ENCODE peak calls at places on chromosomes 16 and 17, in five cellular contexts. One of them, this sample, is unnamed.

GRCh38 chr16:57507414-57508083 is 21.3 kb upstream of the DOK4 start:
- DNase-seq in adrenal gland: no peak
- DNase-seq in right atrium auricular region: no peak
- DNase-seq in body of pancreas: no peak
- DNase-seq in cardiac muscle cell: no peak
- DNase-seq in this sample: no peak

GRCh38 chr17:17088104-17088485 is 45.8 kb downstream of the MPRIP start:
- DNase-seq in adrenal gland: no peak
- DNase-seq in right atrium auricular region: no peak
- DNase-seq in body of pancreas: no peak
- DNase-seq in cardiac muscle cell: no peak
- DNase-seq in this sample: no peak

GRCh38 chr17:63117431-63117830 is 151.4 kb downstream of the TANC2 start:
- DNase-seq in adrenal gland: no peak
- DNase-seq in right atrium auricular region: no peak
- DNase-seq in body of pancreas: no peak
- DNase-seq in cardiac muscle cell: no peak
- DNase-seq in this sample: no peak

GRCh38 chr16:26019406-26019805 is 327.6 kb downstream of the HS3ST4 start:
- DNase-seq in adrenal gland: no peak
- DNase-seq in right atrium auricular region: no peak
- DNase-seq in body of pancreas: no peak
- DNase-seq in cardiac muscle cell: no peak
- DNase-seq in this sample: no peak

GRCh38 chr17:80782536-80783427 is 208.9 kb upstream of the CHMP6 start:
- DNase-seq in adrenal gland: no peak
- DNase-seq in right atrium auricular region: no peak
- DNase-seq in body of pancreas: no peak
- DNase-seq in cardiac muscle cell: peak
- DNase-seq in this sample: no peak

GRCh38 chr17:71003736-71004135 is 834.4 kb downstream of the KCNJ2 start:
- DNase-seq in adrenal gland: no peak
- DNase-seq in right atrium auricular region: no peak
- DNase-seq in body of pancreas: no peak
- DNase-seq in cardiac muscle cell: no peak
- DNase-seq in this sample: no peak

GRCh38 chr17:7114241-7114874 is at the start of gene ASGR2:
- DNase-seq in adrenal gland: no peak
- DNase-seq in right atrium auricular region: no peak
- DNase-seq in body of pancreas: no peak
- DNase-seq in cardiac muscle cell: no peak
- DNase-seq in this sample: no peak

GRCh38 chr17:75557075-75557851 is 30.3 kb upstream of the MYO15B start:
- DNase-seq in adrenal gland: peak
- DNase-seq in right atrium auricular region: no peak
- DNase-seq in body of pancreas: peak
- DNase-seq in cardiac muscle cell: peak
- DNase-seq in this sample: peak

GRCh38 chr16:81797443-81797842 is 18.4 kb downstream of the PLCG2 start:
- DNase-seq in adrenal gland: no peak
- DNase-seq in right atrium auricular region: no peak
- DNase-seq in body of pancreas: no peak
- DNase-seq in cardiac muscle cell: no peak
- DNase-seq in this sample: no peak

GRCh38 chr17:68020451-68020779 is 15.1 kb upstream of the KPNA2 start:
- DNase-seq in adrenal gland: no peak
- DNase-seq in right atrium auricular region: no peak
- DNase-seq in body of pancreas: no peak
- DNase-seq in cardiac muscle cell: no peak
- DNase-seq in this sample: no peak

GRCh38 chr17:61410100-61410551 is 10.5 kb downstream of the TBX2 start:
- DNase-seq in adrenal gland: peak
- DNase-seq in right atrium auricular region: no peak
- DNase-seq in body of pancreas: no peak
- DNase-seq in cardiac muscle cell: no peak
- DNase-seq in this sample: no peak

GRCh38 chr16:23899869-23900268 is 64.1 kb downstream of the PRKCB start:
- DNase-seq in adrenal gland: no peak
- DNase-seq in right atrium auricular region: no peak
- DNase-seq in body of pancreas: no peak
- DNase-seq in cardiac muscle cell: no peak
- DNase-seq in this sample: no peak

GRCh38 chr17:73205326-73205980 is 12.6 kb downstream of the COG1 start:
- DNase-seq in adrenal gland: no peak
- DNase-seq in right atrium auricular region: no peak
- DNase-seq in body of pancreas: no peak
- DNase-seq in cardiac muscle cell: no peak
- DNase-seq in this sample: no peak

GRCh38 chr17:230371-230770 is 48.9 kb upstream of the DOC2B start:
- DNase-seq in adrenal gland: no peak
- DNase-seq in right atrium auricular region: no peak
- DNase-seq in body of pancreas: peak
- DNase-seq in cardiac muscle cell: no peak
- DNase-seq in this sample: peak

GRCh38 chr16:61261315-61261714 is 774.9 kb downstream of the CDH8 start:
- DNase-seq in adrenal gland: no peak
- DNase-seq in right atrium auricular region: no peak
- DNase-seq in body of pancreas: no peak
- DNase-seq in cardiac muscle cell: no peak
- DNase-seq in this sample: no peak

GRCh38 chr16:52498640-52499039 is 48.3 kb downstream of the TOX3 start:
- DNase-seq in adrenal gland: no peak
- DNase-seq in right atrium auricular region: no peak
- DNase-seq in body of pancreas: no peak
- DNase-seq in cardiac muscle cell: no peak
- DNase-seq in this sample: no peak

GRCh38 chr17:38443356-38444026 is 15.2 kb downstream of the ARHGAP23 start:
- DNase-seq in adrenal gland: no peak
- DNase-seq in right atrium auricular region: no peak
- DNase-seq in body of pancreas: no peak
- DNase-seq in cardiac muscle cell: no peak
- DNase-seq in this sample: no peak

GRCh38 chr17:1928976-1929375 is 96.2 kb downstream of the RTN4RL1 start:
- DNase-seq in adrenal gland: no peak
- DNase-seq in right atrium auricular region: peak
- DNase-seq in body of pancreas: no peak
- DNase-seq in cardiac muscle cell: no peak
- DNase-seq in this sample: no peak

GRCh38 chr17:73616120-73616872 is 27.9 kb downstream of the SDK2 start:
- DNase-seq in adrenal gland: no peak
- DNase-seq in right atrium auricular region: no peak
- DNase-seq in body of pancreas: no peak
- DNase-seq in cardiac muscle cell: peak
- DNase-seq in this sample: no peak

GRCh38 chr17:56570199-56570598 is 23.3 kb upstream of the NOG start:
- DNase-seq in adrenal gland: no peak
- DNase-seq in right atrium auricular region: no peak
- DNase-seq in body of pancreas: no peak
- DNase-seq in cardiac muscle cell: no peak
- DNase-seq in this sample: no peak

GRCh38 chr17:64218066-64218465 is 45.0 kb downstream of the TEX2 start:
- DNase-seq in adrenal gland: no peak
- DNase-seq in right atrium auricular region: no peak
- DNase-seq in body of pancreas: no peak
- DNase-seq in cardiac muscle cell: no peak
- DNase-seq in this sample: no peak

GRCh38 chr17:18235743-18236256 is 10.4 kb downstream of the LLGL1 start:
- DNase-seq in adrenal gland: peak
- DNase-seq in right atrium auricular region: no peak
- DNase-seq in body of pancreas: no peak
- DNase-seq in cardiac muscle cell: no peak
- DNase-seq in this sample: no peak

GRCh38 chr17:11986939-11987329 is 10.3 kb downstream of the ZNF18 start:
- DNase-seq in adrenal gland: no peak
- DNase-seq in right atrium auricular region: no peak
- DNase-seq in body of pancreas: no peak
- DNase-seq in cardiac muscle cell: peak
- DNase-seq in this sample: no peak

GRCh38 chr17:34307110-34307509 is 12.1 kb upstream of the CCL8 start:
- DNase-seq in adrenal gland: no peak
- DNase-seq in right atrium auricular region: peak
- DNase-seq in body of pancreas: no peak
- DNase-seq in cardiac muscle cell: no peak
- DNase-seq in this sample: no peak

GRCh38 chr16:3087243-3087791 is 11.8 kb downstream of the ZSCAN10 start:
- DNase-seq in adrenal gland: peak
- DNase-seq in right atrium auricular region: no peak
- DNase-seq in body of pancreas: no peak
- DNase-seq in cardiac muscle cell: peak
- DNase-seq in this sample: no peak

GRCh38 chr16:3084969-3085670 is 14.0 kb downstream of the ZSCAN10 start:
- DNase-seq in adrenal gland: no peak
- DNase-seq in right atrium auricular region: no peak
- DNase-seq in body of pancreas: no peak
- DNase-seq in cardiac muscle cell: no peak
- DNase-seq in this sample: no peak

GRCh38 chr16:3087836-3088235 is 11.3 kb downstream of the ZSCAN10 start:
- DNase-seq in adrenal gland: no peak
- DNase-seq in right atrium auricular region: no peak
- DNase-seq in body of pancreas: no peak
- DNase-seq in cardiac muscle cell: no peak
- DNase-seq in this sample: no peak

GRCh38 chr16:3085868-3086595 is 13.1 kb downstream of the ZSCAN10 start:
- DNase-seq in adrenal gland: no peak
- DNase-seq in right atrium auricular region: no peak
- DNase-seq in body of pancreas: no peak
- DNase-seq in cardiac muscle cell: no peak
- DNase-seq in this sample: no peak

GRCh38 chr16:3086596-3087242 is 12.4 kb downstream of the ZSCAN10 start:
- DNase-seq in adrenal gland: no peak
- DNase-seq in right atrium auricular region: no peak
- DNase-seq in body of pancreas: no peak
- DNase-seq in cardiac muscle cell: no peak
- DNase-seq in this sample: no peak
- H3K27ac ChIP-seq in adrenal gland: peak
- H3K27ac ChIP-seq in right atrium auricular region: peak
- H3K27ac ChIP-seq in body of pancreas: no peak
- H3K27ac ChIP-seq in cardiac muscle cell: no peak
- H3K27ac ChIP-seq in this sample: no peak

GRCh38 chr17:50558091-50558490 is 2.4 kb upstream of the CACNA1G start:
- DNase-seq in adrenal gland: no peak
- DNase-seq in right atrium auricular region: no peak
- DNase-seq in body of pancreas: no peak
- DNase-seq in cardiac muscle cell: no peak
- DNase-seq in this sample: no peak

GRCh38 chr17:50558955-50559614 is 1.4 kb upstream of the CACNA1G start:
- DNase-seq in adrenal gland: no peak
- DNase-seq in right atrium auricular region: no peak
- DNase-seq in body of pancreas: no peak
- DNase-seq in cardiac muscle cell: peak
- DNase-seq in this sample: no peak

GRCh38 chr17:50558581-50558954 is 1.9 kb upstream of the CACNA1G start:
- DNase-seq in adrenal gland: no peak
- DNase-seq in right atrium auricular region: no peak
- DNase-seq in body of pancreas: no peak
- DNase-seq in cardiac muscle cell: no peak
- DNase-seq in this sample: no peak

GRCh38 chr17:50557265-50558029 is 3.1 kb upstream of the CACNA1G start:
- DNase-seq in adrenal gland: no peak
- DNase-seq in right atrium auricular region: no peak
- DNase-seq in body of pancreas: no peak
- DNase-seq in cardiac muscle cell: no peak
- DNase-seq in this sample: no peak

DNA sequence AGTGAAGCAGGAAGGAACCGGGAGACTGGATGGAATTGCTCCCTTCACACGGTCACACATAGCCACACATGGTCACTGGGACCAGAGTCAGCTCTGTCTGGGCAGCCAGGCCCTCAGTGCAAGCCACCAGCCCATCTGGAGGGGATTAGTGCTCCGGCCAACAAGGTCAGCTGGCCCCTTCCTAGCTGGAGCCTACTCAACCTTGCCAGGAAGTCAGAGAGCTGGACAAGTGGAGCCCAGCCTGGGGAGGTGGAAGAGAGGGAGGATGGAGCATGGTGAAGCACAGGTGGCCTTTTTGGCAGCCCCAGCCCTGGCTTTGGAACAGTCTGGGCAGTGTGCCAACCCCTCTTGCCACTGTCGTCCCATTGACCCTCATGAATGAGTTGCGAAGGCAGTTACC is 3.7 kb upstream of the CACNA1G start:
- DNase-seq in adrenal gland: no peak
- DNase-seq in right atrium auricular region: no peak
- DNase-seq in body of pancreas: no peak
- DNase-seq in cardiac muscle cell: no peak
- DNase-seq in this sample: no peak
- H3K27ac ChIP-seq in adrenal gland: no peak
- H3K27ac ChIP-seq in right atrium auricular region: no peak
- H3K27ac ChIP-seq in body of pancreas: no peak
- H3K27ac ChIP-seq in cardiac muscle cell: no peak
- H3K27ac ChIP-seq in this sample: no peak

GRCh38 chr16:28191364-28191985 is 20.3 kb downstream of the XPO6 start:
- DNase-seq in adrenal gland: no peak
- DNase-seq in right atrium auricular region: no peak
- DNase-seq in body of pancreas: no peak
- DNase-seq in cardiac muscle cell: no peak
- DNase-seq in this sample: no peak
- H3K27ac ChIP-seq in adrenal gland: no peak
- H3K27ac ChIP-seq in right atrium auricular region: no peak
- H3K27ac ChIP-seq in body of pancreas: no peak
- H3K27ac ChIP-seq in cardiac muscle cell: no peak
- H3K27ac ChIP-seq in this sample: no peak

GRCh38 chr17:39889200-39889599 is 21.2 kb downstream of the ZPBP2 start:
- DNase-seq in adrenal gland: no peak
- DNase-seq in right atrium auricular region: no peak
- DNase-seq in body of pancreas: no peak
- DNase-seq in cardiac muscle cell: no peak
- DNase-seq in this sample: no peak

GRCh38 chr17:39899215-39899614 is 19.2 kb downstream of the GSDMB start:
- DNase-seq in adrenal gland: no peak
- DNase-seq in right atrium auricular region: no peak
- DNase-seq in body of pancreas: no peak
- DNase-seq in cardiac muscle cell: no peak
- DNase-seq in this sample: no peak

GRCh38 chr17:39898088-39898487 is 20.3 kb downstream of the GSDMB start:
- DNase-seq in adrenal gland: no peak
- DNase-seq in right atrium auricular region: no peak
- DNase-seq in body of pancreas: no peak
- DNase-seq in cardiac muscle cell: no peak
- DNase-seq in this sample: no peak

DNA sequence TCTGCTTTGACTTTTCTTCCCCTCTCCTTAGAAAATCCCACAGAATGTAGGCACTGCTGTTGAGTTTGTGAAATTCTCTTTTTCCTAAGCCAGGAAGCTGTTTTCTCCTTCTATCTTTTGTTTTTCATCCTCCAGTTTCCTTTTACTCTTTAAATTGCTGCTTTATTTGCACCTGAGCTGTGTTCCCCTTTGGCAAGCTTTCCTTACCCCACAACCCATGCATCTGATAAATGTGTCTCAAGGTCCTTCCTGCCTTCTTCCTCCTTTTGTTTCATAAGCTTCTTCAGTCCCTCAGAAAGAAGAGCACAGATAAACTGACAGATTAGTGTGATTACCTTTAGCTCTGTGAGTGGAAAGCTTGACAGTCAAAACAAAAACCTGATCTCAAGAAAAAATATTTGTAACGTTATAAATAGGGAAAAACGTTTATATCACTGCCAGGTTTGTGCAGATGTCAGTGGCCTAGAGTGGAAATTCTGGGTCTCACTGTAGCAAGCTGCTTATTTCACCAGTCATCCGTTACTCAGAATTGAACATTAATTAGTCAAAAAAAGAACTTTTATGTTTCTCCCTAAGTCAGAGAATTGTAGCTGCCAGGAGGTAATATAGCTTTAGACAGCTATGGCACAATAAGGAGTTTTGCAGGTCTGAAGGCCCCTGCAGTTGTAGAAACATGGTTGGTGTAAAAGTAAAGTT is 23.6 kb downstream of the GSDMB start:
- DNase-seq in adrenal gland: no peak
- DNase-seq in right atrium auricular region: no peak
- DNase-seq in body of pancreas: no peak
- DNase-seq in cardiac muscle cell: no peak
- DNase-seq in this sample: no peak
- H3K27ac ChIP-seq in adrenal gland: no peak
- H3K27ac ChIP-seq in right atrium auricular region: no peak
- H3K27ac ChIP-seq in body of pancreas: no peak
- H3K27ac ChIP-seq in cardiac muscle cell: no peak
- H3K27ac ChIP-seq in this sample: no peak